ENCODE peak calls at places on chromosomes 4 and X, in five cellular contexts. N is astrocyte of the spinal cord, Z is fibroblast of the aortic adventitia, C is epithelial cell of proximal tubule, D is breast epithelium. E is an unnamed sample.

GRCh38 chrX:29690061-29690460 is 525.3 kb upstream of the MAGEB2 start:
- DNase-seq in C (no peak), Z (peak), N (peak), D (no peak), E (peak)

GRCh38 chr4:122099896-122100295 is 52.2 kb upstream of the BLTP1 start:
- DNase-seq in N (peak), C (no peak), D (no peak), Z (peak), E (peak)

GRCh38 chrX:130055103-130055502 is 55.2 kb downstream of the ELF4 start:
- DNase-seq in N (peak), D (no peak), C (no peak), Z (peak), E (no peak)

GRCh38 chrX:106740193-106740780 is 13.8 kb downstream of the RNF128 start:
- DNase-seq in D (no peak), Z (no peak), N (no peak), C (no peak), E (no peak)

GRCh38 chr4:141020801-141021261 is 112.4 kb downstream of the RNF150 start:
- DNase-seq in N (peak), C (no peak), Z (peak), D (no peak), E (peak)

GRCh38 chrX:128714425-128714824 is 662.2 kb upstream of the ACTRT1 start:
- DNase-seq in D (no peak), Z (no peak), N (no peak), C (no peak), E (no peak)

GRCh38 chrX:10016516-10017132 is 49.5 kb downstream of the CLDN34 start:
- DNase-seq in D (no peak), C (no peak), Z (peak), N (no peak), E (peak)

GRCh38 chrX:18643853-18644252 is 28.1 kb downstream of the RS1 start:
- DNase-seq in C (peak), Z (no peak), N (no peak), D (no peak), E (no peak)

GRCh38 chr4:139694522-139694921 is 28.9 kb downstream of the MGST2 start:
- DNase-seq in C (no peak), N (no peak), Z (no peak), D (no peak), E (no peak)

GRCh38 chr4:38519671-38520070 is 144.3 kb upstream of the KLF3 start:
- DNase-seq in Z (no peak), C (no peak), N (no peak), D (no peak), E (no peak)

GRCh38 chr4:142567199-142567598 is 278.9 kb downstream of the INPP4B start:
- DNase-seq in D (no peak), C (no peak), Z (no peak), N (no peak), E (no peak)

GRCh38 chr4:142565771-142566170 is 280.3 kb downstream of the INPP4B start:
- DNase-seq in Z (no peak), N (no peak), D (no peak), C (no peak), E (no peak)

GRCh38 chr4:142566780-142567179 is 279.3 kb downstream of the INPP4B start:
- DNase-seq in Z (no peak), C (no peak), D (no peak), N (no peak), E (no peak)

GRCh38 chr4:142567620-142568451 is 278.3 kb downstream of the INPP4B start:
- DNase-seq in Z (peak), C (peak), N (peak), D (no peak), E (no peak)

GRCh38 chr4:142566243-142566642 is 279.9 kb downstream of the INPP4B start:
- DNase-seq in Z (no peak), C (no peak), D (no peak), N (no peak), E (no peak)
- H3K4me3 ChIP-seq in Z (no peak), C (no peak), D (no peak), N (no peak), E (no peak)

DNA sequence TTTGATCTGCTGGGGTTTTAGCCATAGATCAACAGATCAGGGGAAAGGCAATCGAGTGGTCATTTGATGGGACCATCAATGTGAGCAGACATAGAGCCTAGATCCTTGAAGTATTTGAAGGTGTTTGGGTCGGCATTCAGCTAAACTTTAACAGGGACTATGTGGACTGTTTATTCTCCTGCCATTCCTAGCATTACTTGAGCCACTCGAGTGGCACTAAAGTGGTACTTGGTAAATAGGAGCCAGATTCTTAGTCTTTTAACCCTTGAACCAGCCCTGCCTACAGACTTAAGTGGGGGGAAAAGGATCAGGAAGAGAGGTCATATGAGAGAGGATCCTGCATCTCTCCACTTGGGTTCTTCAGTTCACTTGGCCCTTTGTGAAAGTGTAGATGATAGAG is 3.8 kb downstream of the MSN start:
- DNase-seq in Z (no peak), C (no peak), N (no peak), D (no peak), E (no peak)
- H3K4me3 ChIP-seq in Z (peak), C (peak), N (no peak), D (no peak), E (peak)

GRCh38 chr4:182189107-182189878 is 53.9 kb upstream of the TENM3 start:
- DNase-seq in D (no peak), N (peak), C (peak), Z (peak), E (no peak)
- H3K4me3 ChIP-seq in D (no peak), N (no peak), C (no peak), Z (no peak), E (no peak)

DNA sequence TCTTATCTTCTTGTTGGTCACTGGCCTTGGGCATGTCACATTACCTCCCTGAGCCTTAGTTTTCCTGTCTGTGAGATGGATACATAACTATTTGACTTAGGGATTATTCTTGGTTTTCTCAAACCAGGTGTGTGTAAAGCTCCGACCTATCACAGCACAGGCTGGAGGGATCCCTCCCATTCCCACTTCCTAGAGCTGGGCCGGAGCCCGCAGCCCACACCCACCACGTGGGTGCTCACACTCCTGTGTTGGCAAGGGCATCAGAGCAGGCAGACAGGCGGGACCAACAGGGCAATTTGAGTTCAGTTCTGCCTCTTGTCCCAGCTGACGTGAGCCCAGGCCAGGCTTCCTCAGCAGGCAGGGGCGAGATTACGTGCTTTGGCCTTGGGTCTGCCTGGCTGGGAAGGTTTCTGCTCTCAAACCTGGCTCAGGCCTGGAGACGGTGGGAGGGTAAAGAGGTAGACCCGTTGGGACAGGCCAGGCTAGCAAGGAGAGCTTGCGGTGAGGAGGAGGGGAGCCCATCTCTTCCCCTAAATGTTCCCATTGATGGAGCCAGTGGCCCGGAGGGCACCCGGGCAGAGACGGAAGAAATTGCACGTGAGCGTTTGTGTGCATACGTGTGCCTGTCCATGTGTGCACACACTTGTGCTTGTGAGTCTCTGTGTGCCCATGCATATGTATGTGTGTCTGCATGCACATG is 734 bp upstream of the SH3TC1 start:
- DNase-seq in D (peak), N (no peak), Z (no peak), C (no peak), E (peak)
- H3K4me3 ChIP-seq in D (no peak), N (no peak), Z (no peak), C (peak), E (no peak)

DNA sequence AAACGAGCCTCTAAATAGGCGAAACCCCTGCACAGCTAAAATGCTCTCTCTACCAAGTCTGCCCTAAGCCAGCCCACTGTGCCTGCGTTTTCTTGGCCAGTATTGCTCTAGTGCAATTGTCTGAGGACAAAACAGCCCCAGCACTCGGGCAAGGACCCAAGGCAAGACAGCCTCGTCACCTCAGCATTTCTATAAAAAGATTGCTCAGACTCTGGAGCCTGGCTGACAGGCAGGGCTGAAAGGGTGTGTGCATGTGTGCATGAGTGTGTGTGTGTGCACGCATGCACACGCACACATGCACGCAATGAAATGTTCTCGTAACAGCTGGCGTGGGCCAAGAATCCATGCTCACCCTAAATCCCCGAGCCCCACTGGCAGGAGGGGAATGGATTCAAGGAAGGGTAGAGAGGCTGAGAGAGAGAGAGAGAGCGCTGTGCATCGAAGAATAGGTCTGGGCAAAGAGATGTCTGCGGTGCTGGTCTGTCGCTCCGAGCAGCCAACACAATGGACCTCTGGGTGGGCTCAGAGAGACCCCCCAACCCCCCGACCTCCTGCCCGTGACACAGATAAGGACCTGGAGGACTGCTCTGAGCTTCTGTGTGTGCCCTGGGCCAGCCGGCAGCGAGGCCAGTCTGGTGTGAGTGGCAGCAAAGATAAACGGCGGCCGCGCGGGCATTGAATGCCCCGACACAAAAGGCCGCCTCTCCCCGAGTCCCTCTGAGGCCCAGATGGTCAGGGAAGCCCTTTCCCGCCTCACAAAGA is 579.1 kb downstream of the BCOR start:
- DNase-seq in C (no peak), Z (peak), D (no peak), N (peak), E (no peak)
- H3K4me3 ChIP-seq in C (no peak), Z (no peak), D (no peak), N (no peak), E (no peak)

DNA sequence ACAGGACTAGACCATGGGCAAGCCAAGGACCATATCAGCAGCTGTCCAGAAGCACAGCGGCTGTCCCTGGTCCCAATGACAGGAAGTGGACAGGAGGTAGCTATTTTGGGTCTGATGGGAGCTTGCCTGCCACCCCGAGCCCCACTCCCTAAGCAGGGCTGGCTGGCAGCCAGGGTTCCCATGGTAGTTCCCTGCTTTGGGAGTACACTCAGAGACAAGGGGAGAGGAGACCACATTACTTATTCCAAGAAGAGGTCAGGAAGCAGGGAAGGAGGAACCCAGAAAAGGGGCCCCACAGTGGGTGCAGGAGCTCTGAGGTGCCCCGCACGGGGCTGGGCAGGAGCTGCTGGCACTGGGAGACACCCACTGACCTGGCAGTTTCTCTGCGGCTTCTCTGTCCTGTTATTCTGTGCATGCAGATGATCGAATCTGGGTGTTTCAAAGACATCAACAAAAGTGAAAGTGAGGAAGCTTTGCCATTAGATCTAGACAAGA is 36.3 kb downstream of the HTT-AS start:
- DNase-seq in C (no peak), D (no peak), Z (peak), N (no peak), E (no peak)
- H3K4me3 ChIP-seq in C (no peak), D (no peak), Z (no peak), N (peak), E (no peak)

GRCh38 chrX:38327775-38328081 is 419 bp upstream of the RPGR start:
- DNase-seq in D (no peak), N (no peak), C (no peak), Z (no peak), E (no peak)
- H3K4me3 ChIP-seq in D (no peak), N (peak), C (peak), Z (peak), E (no peak)

GRCh38 chrX:11913001-11913400 is 155.0 kb downstream of the MSL3 start:
- DNase-seq in D (no peak), C (no peak), N (no peak), Z (peak), E (no peak)
- H3K4me3 ChIP-seq in D (no peak), C (no peak), N (no peak), Z (no peak), E (no peak)

GRCh38 chr4:16952462-16952871 is 54.0 kb upstream of the LDB2 start:
- DNase-seq in C (no peak), Z (peak), N (peak), D (no peak), E (peak)

GRCh38 chr4:16952896-16953605 is 54.6 kb upstream of the LDB2 start:
- DNase-seq in N (peak), D (no peak), Z (peak), C (no peak), E (no peak)
- H3K4me3 ChIP-seq in N (peak), D (peak), Z (peak), C (no peak), E (no peak)